ENCODE peak calls at places on chromosomes 7 and 10, in nine cellular contexts. U is cardiac muscle cell; N is CD4-positive, alpha-beta T cell; T is AG10803; F is HCT116; W is GM10248; P is pancreas; S is IMR-90; E is fibroblast of villous mesenchyme. K is an unnamed sample.

GRCh38 chr10:61987537-61987936 is 86.0 kb downstream of the ARID5B start:
- DNase-seq in S (no peak), W (no peak), E (no peak), F (no peak), U (no peak), P (no peak), N (no peak), T (no peak), K (no peak)

GRCh38 chr7:120993011-120993574 is 4.6 kb downstream of the CPED1 start:
- DNase-seq in N (no peak), F (no peak), S (peak), T (no peak), W (no peak), U (no peak), E (no peak), P (no peak), K (no peak)

GRCh38 chr10:44659350-44659749 is 251.8 kb upstream of the TMEM72 start:
- DNase-seq in W (no peak), T (peak), E (no peak), P (no peak), F (no peak), S (no peak), N (no peak), U (no peak), K (no peak)

GRCh38 chr10:87646192-87646909 is 13.3 kb upstream of the PAPSS2 start:
- DNase-seq in N (no peak), P (no peak), E (no peak), F (no peak), S (no peak), U (no peak), W (no peak), T (no peak), K (no peak)

GRCh38 chr10:1572519-1573333 is 164.6 kb downstream of the ADARB2 start:
- DNase-seq in E (no peak), W (no peak), U (peak), F (no peak), S (no peak), P (no peak), N (no peak), T (no peak), K (no peak)

GRCh38 chr10:84534168-84534567 is 205.8 kb downstream of the CCSER2 start:
- DNase-seq in E (no peak), W (no peak), U (no peak), N (no peak), P (no peak), T (no peak), S (no peak), F (no peak), K (no peak)

GRCh38 chr10:80211786-80212185 is 6.4 kb upstream of the ANXA11 start:
- DNase-seq in F (no peak), N (no peak), E (no peak), W (no peak), T (no peak), P (no peak), U (no peak), S (no peak), K (no peak)

GRCh38 chr10:5595591-5596590 is 70.5 kb downstream of the ASB13 start:
- DNase-seq in F (peak), P (no peak), E (peak), S (peak), U (no peak), W (no peak), N (no peak), T (peak), K (peak)

GRCh38 chr7:143373255-143373794 is 7.8 kb upstream of the ZYX start:
- DNase-seq in U (no peak), N (no peak), F (no peak), P (no peak), W (no peak), E (no peak), T (no peak), S (no peak), K (no peak)

GRCh38 chr7:131769241-131769640 is 212.8 kb upstream of the PODXL start:
- DNase-seq in P (no peak), F (peak), W (no peak), E (no peak), S (no peak), U (no peak), T (peak), N (no peak), K (no peak)

GRCh38 chr10:31578181-31578852 is 259.3 kb downstream of the ZEB1 start:
- DNase-seq in N (no peak), E (no peak), F (no peak), U (no peak), P (no peak), S (no peak), T (no peak), W (no peak), K (no peak)

GRCh38 chr7:28020302-28020940 is 160.2 kb downstream of the JAZF1 start:
- DNase-seq in P (peak), U (peak), N (no peak), F (peak), T (peak), W (peak), E (peak), S (peak), K (peak)

GRCh38 chr10:98405422-98405821 is 9.6 kb downstream of the PYROXD2 start:
- DNase-seq in N (no peak), U (no peak), P (no peak), E (peak), S (peak), T (peak), F (no peak), W (no peak), K (no peak)

GRCh38 chr7:82745820-82746219 is 302.2 kb upstream of the CACNA2D1 start:
- DNase-seq in E (no peak), F (no peak), N (no peak), P (no peak), U (no peak), W (no peak), S (peak), T (no peak), K (no peak)

GRCh38 chr7:40470817-40471216 is 336.0 kb downstream of the SUGCT start:
- DNase-seq in F (no peak), U (no peak), W (no peak), E (no peak), T (peak), S (peak), P (no peak), N (no peak), K (peak)

GRCh38 chr7:23944131-23944530 is 234.1 kb downstream of the STK31 start:
- DNase-seq in F (no peak), N (no peak), S (no peak), W (no peak), U (no peak), P (no peak), E (no peak), T (no peak), K (no peak)

GRCh38 chr10:126583507-126584200 is 86.8 kb downstream of the C10orf90 start:
- DNase-seq in F (no peak), U (no peak), S (no peak), N (no peak), P (peak), W (no peak), T (no peak), E (no peak), K (no peak)

GRCh38 chr10:132655735-132656134 is 118.1 kb downstream of the INPP5A start:
- DNase-seq in W (no peak), T (no peak), E (no peak), P (no peak), S (no peak), U (no peak), N (no peak), F (no peak), K (no peak)

GRCh38 chr10:132658546-132659205 is 121.1 kb downstream of the INPP5A start:
- DNase-seq in U (no peak), F (no peak), S (no peak), W (no peak), T (no peak), P (no peak), N (no peak), E (no peak), K (no peak)

GRCh38 chr10:132657737-132658136 is 120.2 kb downstream of the INPP5A start:
- DNase-seq in N (no peak), F (no peak), E (no peak), P (no peak), T (no peak), U (no peak), W (no peak), S (no peak), K (no peak)

GRCh38 chr10:132656283-132657126 is 118.9 kb downstream of the INPP5A start:
- DNase-seq in E (no peak), P (no peak), S (no peak), T (no peak), N (no peak), W (no peak), F (no peak), U (no peak), K (no peak)

DNA sequence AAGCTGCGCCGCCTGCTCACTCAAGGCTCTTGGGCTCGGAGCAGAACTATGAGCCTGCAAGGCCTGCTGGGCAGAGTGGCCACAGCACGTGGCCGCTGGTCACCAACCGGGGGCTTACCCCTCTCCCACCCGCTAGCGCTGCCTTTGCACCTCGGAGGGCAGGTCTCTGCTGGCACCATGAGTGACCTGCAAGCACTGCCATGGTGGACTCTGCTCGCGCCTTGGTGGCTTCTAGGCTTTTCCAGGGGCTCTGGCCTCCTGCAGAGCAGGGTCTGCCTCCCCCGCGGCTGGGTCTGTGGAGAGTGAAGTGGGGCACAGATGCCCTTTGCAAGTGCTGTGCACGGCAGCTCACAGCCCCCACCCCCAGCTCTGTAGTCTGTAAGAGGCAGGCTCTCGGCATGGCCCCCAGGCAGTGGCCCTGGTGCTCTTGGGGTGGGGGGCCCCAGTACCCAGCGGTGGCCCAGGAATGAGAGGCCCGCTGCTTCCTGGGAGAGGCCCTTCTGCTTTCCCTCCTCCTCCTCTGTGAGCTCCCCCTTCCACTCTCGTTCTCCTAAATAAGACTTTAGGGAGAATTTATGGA is 119.6 kb downstream of the INPP5A start:
- DNase-seq in W (no peak), E (no peak), F (no peak), U (no peak), T (no peak), S (no peak), P (no peak), N (no peak), K (no peak)
- TF ChIP-seq CTCF in W (no peak), E (no peak), F (no peak), U (no peak), T (no peak), S (no peak), P (no peak), N (no peak), K (no peak)

DNA sequence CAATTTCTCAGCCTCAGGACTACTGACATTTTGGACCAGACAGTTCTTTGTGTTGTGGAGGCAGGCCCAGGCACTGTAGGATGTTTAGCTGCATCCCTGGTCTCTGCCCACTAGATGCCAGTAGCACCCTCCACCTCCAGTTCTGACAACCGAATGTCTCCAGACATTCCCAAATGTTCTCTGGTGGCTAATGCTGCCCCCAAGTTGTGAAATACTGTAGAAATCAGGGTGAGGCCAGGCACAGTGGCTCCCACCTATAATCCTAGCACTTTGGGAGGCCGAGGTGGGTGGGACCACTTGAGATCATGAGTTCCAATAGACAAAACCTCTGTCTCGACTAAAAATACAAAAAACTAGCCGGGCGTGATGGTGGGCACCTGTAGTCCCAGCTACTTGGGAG is 18.2 kb downstream of the HNRNPF start:
- DNase-seq in W (no peak), F (no peak), E (peak), T (peak), P (no peak), N (peak), S (peak), U (peak), K (peak)
- TF ChIP-seq CTCF in W (peak), F (peak), E (peak), T (peak), P (no peak), N (peak), S (peak), U (peak), K (peak)

DNA sequence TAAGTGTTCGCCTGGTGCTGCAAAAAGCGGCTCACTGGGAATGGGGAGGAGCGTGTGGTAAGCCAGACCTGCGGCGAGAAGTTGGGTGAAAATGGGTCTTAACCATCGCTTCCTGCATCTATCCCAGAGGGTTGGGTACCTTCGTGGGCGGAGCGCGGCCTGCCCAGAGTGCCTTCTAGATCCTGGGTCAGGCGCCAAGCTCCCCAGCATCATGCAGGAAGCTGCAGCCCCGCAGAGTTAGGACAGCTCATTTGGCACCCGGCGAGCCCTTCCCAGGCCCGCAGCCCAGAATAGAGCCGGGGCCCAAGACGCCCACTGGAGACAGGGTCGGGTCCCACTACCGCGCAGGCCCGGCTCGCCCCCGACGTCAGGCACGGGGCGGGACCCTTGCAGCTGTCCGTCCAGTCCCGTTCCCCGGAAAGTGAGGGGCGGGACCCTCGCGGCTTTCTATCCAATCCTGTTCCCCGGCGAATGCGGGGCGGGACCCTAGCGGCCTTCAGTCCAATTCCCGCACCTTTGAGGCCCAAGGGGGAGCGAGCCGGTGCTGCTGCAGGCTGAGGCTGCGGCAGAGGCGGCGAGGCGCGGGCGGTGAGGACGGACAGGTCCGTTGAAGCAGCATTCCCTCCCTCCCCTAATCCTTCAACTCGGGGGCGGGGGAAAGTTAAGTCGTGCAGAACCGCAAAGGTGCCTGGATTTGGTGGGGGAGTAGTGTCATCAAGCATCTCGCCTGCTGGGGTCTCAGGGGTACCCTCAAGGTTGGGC is at the start of gene CROT:
- DNase-seq in P (peak), F (no peak), W (peak), T (peak), N (peak), U (peak), E (peak), S (peak), K (peak)
- TF ChIP-seq CTCF in P (no peak), F (no peak), W (no peak), T (no peak), N (no peak), U (no peak), E (no peak), S (no peak), K (no peak)

GRCh38 chr7:2393751-2394150 is 9.7 kb upstream of the CHST12 start:
- DNase-seq in U (no peak), T (no peak), E (no peak), P (no peak), W (no peak), S (no peak), F (no peak), N (no peak), K (no peak)
- TF ChIP-seq CTCF in U (no peak), T (no peak), E (no peak), P (no peak), W (no peak), S (no peak), F (no peak), N (no peak), K (no peak)

GRCh38 chr7:47232751-47233412 is 349.0 kb downstream of the TNS3 start:
- DNase-seq in U (no peak), E (no peak), T (peak), F (no peak), S (no peak), P (no peak), N (no peak), W (no peak), K (no peak)
- TF ChIP-seq CTCF in U (no peak), E (peak), T (peak), F (no peak), S (no peak), P (no peak), N (no peak), W (no peak), K (no peak)

GRCh38 chr7:155000795-155001194 is 2.1 kb downstream of the PAXIP1 start:
- DNase-seq in W (no peak), E (no peak), N (no peak), S (no peak), U (no peak), P (peak), F (no peak), T (no peak), K (no peak)
- TF ChIP-seq CTCF in W (no peak), E (no peak), N (no peak), S (no peak), U (no peak), P (no peak), F (peak), T (no peak), K (no peak)

DNA sequence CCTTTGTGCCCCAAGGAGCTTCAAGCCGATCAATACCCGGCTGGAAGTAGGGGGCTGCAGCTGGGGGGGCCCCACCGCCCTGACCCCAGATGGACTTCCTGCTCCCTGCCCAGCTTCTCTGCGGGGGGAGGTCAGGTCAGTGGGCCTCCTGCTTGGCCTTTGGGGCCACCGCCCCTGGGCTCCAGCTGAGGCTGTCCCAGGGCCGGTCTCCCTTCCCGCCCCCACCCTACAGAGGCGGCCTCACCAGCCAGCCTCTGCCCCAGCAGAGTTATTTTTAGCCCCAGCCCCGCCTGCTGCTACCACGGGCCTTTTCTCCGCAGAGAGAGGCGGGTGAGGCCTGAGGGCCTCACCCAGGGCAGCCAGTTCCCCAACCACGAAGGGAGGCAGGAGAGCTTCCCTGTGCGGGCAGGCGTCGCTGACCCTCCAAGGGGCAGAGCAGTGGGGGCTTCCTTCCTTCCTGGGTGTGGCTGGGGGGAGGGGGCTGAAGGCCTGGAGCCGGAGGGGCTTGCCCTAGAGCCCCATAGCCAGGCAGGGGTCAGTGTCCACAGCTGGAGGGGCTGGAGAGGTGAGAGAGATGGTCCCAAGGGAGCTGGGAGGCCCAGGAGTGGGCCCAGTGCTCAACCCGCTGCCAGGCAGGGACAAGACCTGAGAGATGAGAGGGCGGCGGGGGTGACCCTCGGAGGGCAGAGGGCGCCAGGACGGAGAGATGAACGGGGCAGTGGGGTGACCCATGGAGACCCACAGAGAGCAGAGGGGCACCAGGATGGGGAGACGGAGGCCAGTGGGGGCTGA is 24.6 kb downstream of the PWWP2B start:
- DNase-seq in S (peak), W (no peak), F (no peak), E (peak), P (peak), U (peak), N (no peak), T (peak), K (peak)
- TF ChIP-seq CTCF in S (no peak), W (no peak), F (no peak), E (no peak), P (no peak), U (no peak), N (no peak), T (no peak), K (no peak)

GRCh38 chr10:8403711-8404371 is 349.4 kb downstream of the GATA3 start:
- DNase-seq in F (no peak), N (no peak), T (no peak), P (no peak), U (peak), E (no peak), S (no peak), W (no peak), K (no peak)
- TF ChIP-seq CTCF in F (no peak), N (no peak), T (no peak), P (no peak), U (no peak), E (no peak), S (no peak), W (no peak), K (no peak)

GRCh38 chr7:44490351-44491200 is at the start of gene NUDCD3:
- DNase-seq in S (peak), P (peak), T (peak), N (peak), U (peak), E (peak), F (peak), W (peak), K (peak)
- TF ChIP-seq CTCF in S (peak), P (no peak), T (peak), N (peak), U (peak), E (peak), F (no peak), W (peak), K (no peak)

K was measured in astrocyte.